ENCODE peak calls at places on chromosomes 4 and X, in six cellular contexts. One of them, this sample, is unnamed.
A peak's percentile ranks its signal among the peaks of the same experiment; 100 is the strongest.

GRCh38 chrX:67612231-67612630 is 68.4 kb downstream of the AR start:
- DNase-seq in lung: no peak
- DNase-seq in ascending aorta: no peak
- DNase-seq in pancreas: no peak
- DNase-seq in cardiac fibroblast: peak; percentile 71
- DNase-seq in uterus: no peak
- DNase-seq in this sample: no peak

GRCh38 chr4:150297861-150298474 is 219.7 kb downstream of the DCLK2 start:
- DNase-seq in uterus: peak; percentile 26
- DNase-seq in ascending aorta: no peak
- DNase-seq in pancreas: no peak
- DNase-seq in lung: no peak
- DNase-seq in cardiac fibroblast: peak; percentile 88
- DNase-seq in this sample: no peak

GRCh38 chrX:152988536-152989291 is 5.2 kb downstream of the PNMA5 start:
- DNase-seq in uterus: no peak
- DNase-seq in ascending aorta: no peak
- DNase-seq in cardiac fibroblast: no peak
- DNase-seq in pancreas: no peak
- DNase-seq in lung: no peak
- DNase-seq in this sample: no peak

GRCh38 chrX:15349046-15349445 is 13.7 kb upstream of the PIGA start:
- DNase-seq in lung: no peak
- DNase-seq in ascending aorta: no peak
- DNase-seq in pancreas: peak; percentile 19
- DNase-seq in cardiac fibroblast: peak; percentile 76
- DNase-seq in uterus: peak; percentile 52
- DNase-seq in this sample: no peak

GRCh38 chr4:75179510-75179909 is 246.6 kb downstream of the PARM1 start:
- DNase-seq in lung: no peak
- DNase-seq in ascending aorta: no peak
- DNase-seq in cardiac fibroblast: no peak
- DNase-seq in uterus: no peak
- DNase-seq in pancreas: no peak
- DNase-seq in this sample: no peak

GRCh38 chr4:122775987-122776836 is 43.7 kb downstream of the BBS12 start:
- DNase-seq in uterus: no peak
- DNase-seq in ascending aorta: no peak
- DNase-seq in pancreas: no peak
- DNase-seq in cardiac fibroblast: no peak
- DNase-seq in lung: no peak
- DNase-seq in this sample: no peak

GRCh38 chr4:4200624-4201023 is 26.1 kb downstream of the OTOP1 start:
- DNase-seq in uterus: no peak
- DNase-seq in pancreas: no peak
- DNase-seq in cardiac fibroblast: no peak
- DNase-seq in ascending aorta: no peak
- DNase-seq in lung: no peak
- DNase-seq in this sample: no peak

GRCh38 chrX:57652705-57653104 is 27.4 kb downstream of the NLRP2B start:
- DNase-seq in cardiac fibroblast: no peak
- DNase-seq in lung: no peak
- DNase-seq in uterus: no peak
- DNase-seq in ascending aorta: no peak
- DNase-seq in pancreas: no peak
- DNase-seq in this sample: no peak

GRCh38 chr4:159417006-159417405 is 314.1 kb downstream of the RAPGEF2 start:
- DNase-seq in uterus: no peak
- DNase-seq in lung: no peak
- DNase-seq in pancreas: no peak
- DNase-seq in cardiac fibroblast: no peak
- DNase-seq in ascending aorta: no peak
- DNase-seq in this sample: no peak

GRCh38 chr4:40581254-40582140 is 48.2 kb downstream of the RBM47 start:
- DNase-seq in ascending aorta: no peak
- DNase-seq in cardiac fibroblast: no peak
- DNase-seq in lung: no peak
- DNase-seq in pancreas: no peak
- DNase-seq in uterus: no peak
- DNase-seq in this sample: no peak

GRCh38 chr4:70600305-70600704 is 8.2 kb downstream of the AMBN start:
- DNase-seq in lung: no peak
- DNase-seq in uterus: no peak
- DNase-seq in ascending aorta: no peak
- DNase-seq in cardiac fibroblast: no peak
- DNase-seq in pancreas: no peak
- DNase-seq in this sample: no peak

GRCh38 chr4:113539408-113539807 is 222.1 kb downstream of the CAMK2D start:
- DNase-seq in uterus: no peak
- DNase-seq in pancreas: no peak
- DNase-seq in ascending aorta: no peak
- DNase-seq in cardiac fibroblast: peak; percentile 89
- DNase-seq in lung: no peak
- DNase-seq in this sample: no peak

GRCh38 chr4:79598801-79599200 is 190.8 kb upstream of the GK2 start:
- DNase-seq in lung: no peak
- DNase-seq in uterus: no peak
- DNase-seq in pancreas: no peak
- DNase-seq in cardiac fibroblast: no peak
- DNase-seq in ascending aorta: peak; percentile 63
- DNase-seq in this sample: no peak

GRCh38 chr4:117700111-117700892 is 334.0 kb upstream of the NDST3 start:
- DNase-seq in uterus: no peak
- DNase-seq in lung: no peak
- DNase-seq in pancreas: no peak
- DNase-seq in ascending aorta: no peak
- DNase-seq in cardiac fibroblast: no peak
- DNase-seq in this sample: no peak
- TF ChIP-seq CTCF in uterus: no peak
- TF ChIP-seq CTCF in lung: no peak
- TF ChIP-seq CTCF in pancreas: no peak
- TF ChIP-seq CTCF in ascending aorta: no peak
- TF ChIP-seq CTCF in cardiac fibroblast: no peak
- TF ChIP-seq CTCF in this sample: no peak

GRCh38 chr4:6329478-6330383 is 60.1 kb downstream of the WFS1 start:
- DNase-seq in lung: no peak
- DNase-seq in ascending aorta: no peak
- DNase-seq in pancreas: no peak
- DNase-seq in cardiac fibroblast: no peak
- DNase-seq in uterus: no peak
- DNase-seq in this sample: no peak
- TF ChIP-seq CTCF in lung: no peak
- TF ChIP-seq CTCF in ascending aorta: no peak
- TF ChIP-seq CTCF in pancreas: no peak
- TF ChIP-seq CTCF in cardiac fibroblast: no peak
- TF ChIP-seq CTCF in uterus: no peak
- TF ChIP-seq CTCF in this sample: no peak

GRCh38 chrX:102832661-102833060 is 104.4 kb upstream of the RAB40AL start:
- DNase-seq in cardiac fibroblast: peak; percentile 75
- DNase-seq in uterus: no peak
- DNase-seq in pancreas: no peak
- DNase-seq in lung: no peak
- DNase-seq in ascending aorta: no peak
- DNase-seq in this sample: no peak
- TF ChIP-seq CTCF in cardiac fibroblast: no peak
- TF ChIP-seq CTCF in uterus: no peak
- TF ChIP-seq CTCF in pancreas: no peak
- TF ChIP-seq CTCF in lung: no peak
- TF ChIP-seq CTCF in ascending aorta: no peak
- TF ChIP-seq CTCF in this sample: no peak

GRCh38 chr4:108058685-108059440 is 69.2 kb downstream of the HADH start:
- DNase-seq in cardiac fibroblast: peak; percentile 69
- DNase-seq in pancreas: no peak
- DNase-seq in uterus: no peak
- DNase-seq in lung: no peak
- DNase-seq in ascending aorta: no peak
- DNase-seq in this sample: no peak

GRCh38 chr4:108055787-108056186 is 66.1 kb downstream of the HADH start:
- DNase-seq in uterus: no peak
- DNase-seq in pancreas: no peak
- DNase-seq in ascending aorta: no peak
- DNase-seq in lung: no peak
- DNase-seq in cardiac fibroblast: no peak
- DNase-seq in this sample: no peak

GRCh38 chr4:108060686-108061321 is 71.1 kb downstream of the HADH start:
- DNase-seq in lung: no peak
- DNase-seq in pancreas: no peak
- DNase-seq in cardiac fibroblast: no peak
- DNase-seq in ascending aorta: no peak
- DNase-seq in uterus: no peak
- DNase-seq in this sample: no peak

GRCh38 chr4:108056418-108056817 is 66.7 kb downstream of the HADH start:
- DNase-seq in uterus: no peak
- DNase-seq in pancreas: no peak
- DNase-seq in lung: no peak
- DNase-seq in ascending aorta: no peak
- DNase-seq in cardiac fibroblast: no peak
- DNase-seq in this sample: no peak

GRCh38 chr4:108060164-108060563 is 70.5 kb downstream of the HADH start:
- DNase-seq in lung: no peak
- DNase-seq in uterus: no peak
- DNase-seq in cardiac fibroblast: peak; percentile 51
- DNase-seq in pancreas: no peak
- DNase-seq in ascending aorta: no peak
- DNase-seq in this sample: no peak
- TF ChIP-seq CTCF in lung: peak; percentile 3
- TF ChIP-seq CTCF in uterus: no peak
- TF ChIP-seq CTCF in cardiac fibroblast: peak; percentile 19
- TF ChIP-seq CTCF in pancreas: no peak
- TF ChIP-seq CTCF in ascending aorta: no peak
- TF ChIP-seq CTCF in this sample: peak; percentile 47

GRCh38 chr4:102826890-102827673 is at the start of gene UBE2D3:
- DNase-seq in uterus: peak; percentile 96
- DNase-seq in cardiac fibroblast: peak; percentile 98
- DNase-seq in ascending aorta: peak; percentile 96
- DNase-seq in lung: peak; percentile 92
- DNase-seq in pancreas: peak; percentile 96
- DNase-seq in this sample: peak; percentile 96
- TF ChIP-seq CTCF in uterus: no peak
- TF ChIP-seq CTCF in cardiac fibroblast: no peak
- TF ChIP-seq CTCF in ascending aorta: no peak
- TF ChIP-seq CTCF in lung: no peak
- TF ChIP-seq CTCF in pancreas: no peak
- TF ChIP-seq CTCF in this sample: no peak

GRCh38 chr4:3074846-3075651 is 568 bp downstream of the HTT start:
- DNase-seq in pancreas: peak; percentile 64
- DNase-seq in uterus: peak; percentile 54
- DNase-seq in lung: peak; percentile 72
- DNase-seq in cardiac fibroblast: peak; percentile 58
- DNase-seq in ascending aorta: peak; percentile 79
- DNase-seq in this sample: peak; percentile 32

GRCh38 chr4:3074078-3074845 is at the start of the genes HTT and HTT-AS:
- DNase-seq in pancreas: peak; percentile 100
- DNase-seq in uterus: peak; percentile 98
- DNase-seq in lung: peak; percentile 98
- DNase-seq in ascending aorta: peak; percentile 97
- DNase-seq in cardiac fibroblast: peak; percentile 94
- DNase-seq in this sample: peak; percentile 90

GRCh38 chr4:3075652-3075981 is 1.1 kb downstream of the HTT start:
- DNase-seq in lung: no peak
- DNase-seq in cardiac fibroblast: no peak
- DNase-seq in pancreas: no peak
- DNase-seq in uterus: no peak
- DNase-seq in ascending aorta: no peak
- DNase-seq in this sample: no peak

GRCh38 chr4:3071811-3072210 is 2.5 kb downstream of the HTT-AS start:
- DNase-seq in lung: no peak
- DNase-seq in ascending aorta: no peak
- DNase-seq in uterus: no peak
- DNase-seq in pancreas: no peak
- DNase-seq in cardiac fibroblast: peak; percentile 47
- DNase-seq in this sample: no peak

DNA sequence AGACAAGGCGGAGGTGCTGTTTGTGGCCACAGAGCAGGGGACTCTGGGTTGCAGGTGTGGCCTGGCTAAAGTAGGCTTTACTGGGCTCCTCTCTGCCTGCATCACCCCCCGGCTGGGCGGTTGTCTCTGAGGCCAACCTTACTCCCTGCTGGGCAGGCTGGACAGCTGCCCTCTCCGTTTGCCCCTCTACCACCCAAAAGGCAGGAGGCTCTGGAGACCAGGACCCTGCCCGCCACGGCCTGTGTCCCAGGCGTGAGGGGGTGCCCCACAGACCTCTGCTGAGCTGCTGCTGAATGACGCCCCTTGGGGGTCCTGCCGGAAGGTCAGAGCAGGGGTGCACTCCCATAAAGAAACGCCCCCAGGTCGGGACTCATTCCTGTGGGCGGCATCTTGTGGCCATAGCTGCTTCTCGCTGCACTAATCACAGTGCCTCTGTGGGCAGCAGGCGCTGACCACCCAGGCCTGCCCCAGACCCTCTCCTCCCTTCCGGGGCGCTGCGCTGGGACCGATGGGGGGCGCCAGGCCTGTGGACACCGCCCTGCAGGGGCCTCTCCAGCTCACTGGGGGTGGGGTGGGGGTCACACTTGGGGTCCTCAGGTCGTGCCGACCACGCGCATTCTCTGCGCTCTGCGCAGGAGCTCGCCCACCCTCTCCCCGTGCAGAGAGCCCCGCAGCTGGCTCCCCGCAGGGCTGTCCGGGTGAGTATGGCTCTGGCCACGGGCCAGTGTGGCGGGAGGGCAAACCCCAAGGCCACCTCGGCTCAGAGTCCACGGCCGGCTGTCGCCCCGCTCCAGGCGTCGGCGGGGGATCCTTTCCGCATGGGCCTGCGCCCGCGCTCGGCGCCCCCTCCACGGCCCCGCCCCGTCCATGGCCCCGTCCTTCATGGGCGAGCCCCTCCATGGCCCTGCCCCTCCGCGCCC is 920 bp downstream of the HTT-AS start:
- DNase-seq in ascending aorta: no peak
- DNase-seq in cardiac fibroblast: no peak
- DNase-seq in pancreas: peak; percentile 67
- DNase-seq in lung: peak; percentile 31
- DNase-seq in uterus: no peak
- DNase-seq in this sample: no peak
- TF ChIP-seq CTCF in ascending aorta: peak; percentile 25
- TF ChIP-seq CTCF in cardiac fibroblast: peak; percentile 25
- TF ChIP-seq CTCF in pancreas: no peak
- TF ChIP-seq CTCF in lung: no peak
- TF ChIP-seq CTCF in uterus: no peak
- TF ChIP-seq CTCF in this sample: no peak

GRCh38 chrX:72128881-72129280 is 2.8 kb downstream of the RTL5 start:
- DNase-seq in lung: no peak
- DNase-seq in uterus: no peak
- DNase-seq in cardiac fibroblast: peak; percentile 23
- DNase-seq in ascending aorta: no peak
- DNase-seq in pancreas: no peak
- DNase-seq in this sample: no peak
- TF ChIP-seq CTCF in lung: no peak
- TF ChIP-seq CTCF in uterus: peak; percentile 12
- TF ChIP-seq CTCF in cardiac fibroblast: peak; percentile 56
- TF ChIP-seq CTCF in ascending aorta: peak; percentile 38
- TF ChIP-seq CTCF in pancreas: no peak
- TF ChIP-seq CTCF in this sample: peak; percentile 11

GRCh38 chr4:99563310-99564186 is at the start of gene TRMT10A:
- DNase-seq in cardiac fibroblast: peak; percentile 99
- DNase-seq in lung: peak; percentile 98
- DNase-seq in uterus: peak; percentile 98
- DNase-seq in pancreas: peak; percentile 95
- DNase-seq in ascending aorta: peak; percentile 99
- DNase-seq in this sample: peak; percentile 88
- TF ChIP-seq CTCF in cardiac fibroblast: no peak
- TF ChIP-seq CTCF in lung: no peak
- TF ChIP-seq CTCF in uterus: no peak
- TF ChIP-seq CTCF in pancreas: no peak
- TF ChIP-seq CTCF in ascending aorta: no peak
- TF ChIP-seq CTCF in this sample: no peak

GRCh38 chr4:8908206-8908893 is 36.7 kb upstream of the HMX1 start:
- DNase-seq in lung: no peak
- DNase-seq in ascending aorta: peak; percentile 48
- DNase-seq in uterus: no peak
- DNase-seq in pancreas: no peak
- DNase-seq in cardiac fibroblast: no peak
- DNase-seq in this sample: peak; percentile 1
- TF ChIP-seq CTCF in lung: no peak
- TF ChIP-seq CTCF in ascending aorta: no peak
- TF ChIP-seq CTCF in uterus: no peak
- TF ChIP-seq CTCF in pancreas: no peak
- TF ChIP-seq CTCF in cardiac fibroblast: no peak
- TF ChIP-seq CTCF in this sample: no peak

This sample was measured in natural killer cell.